ENCODE peak calls at places on chromosomes 6 and 20, in nine cellular contexts. U, G, K, D, P, Z, A, B and Y are unnamed samples.
A peak's percentile ranks its signal among the peaks of the same experiment; 100 is the strongest.

GRCh38 chr6:99241905-99242534 is 107.5 kb downstream of the FAXC start:
- DNase-seq in U (peak; percentile 41), G (peak; percentile 18), K (peak; percentile 1), D (no peak), P (no peak), Z (peak; percentile 51), A (peak; percentile 40), B (peak; percentile 67), Y (peak; percentile 33)

GRCh38 chr6:137933696-137934095 is 66.6 kb downstream of the TNFAIP3 start:
- DNase-seq in U (no peak), G (peak; percentile 99), K (no peak), D (no peak), P (peak; percentile 13), Z (peak; percentile 79), A (no peak), B (peak; percentile 91), Y (peak; percentile 93)

GRCh38 chr6:52577022-52577777 is at the start of gene TRAM2:
- DNase-seq in U (peak; percentile 89), G (peak; percentile 73), K (peak; percentile 76), D (peak; percentile 96), P (peak; percentile 91), Z (peak; percentile 36), A (peak; percentile 72), B (peak; percentile 84), Y (peak; percentile 74)

GRCh38 chr20:23260181-23260840 is 90.3 kb upstream of the NXT1 start:
- DNase-seq in U (no peak), G (no peak), K (no peak), D (no peak), P (no peak), Z (no peak), A (no peak), B (no peak), Y (no peak)

GRCh38 chr6:137111296-137112066 is 62.0 kb downstream of the IL22RA2 start:
- DNase-seq in U (no peak), G (peak; percentile 5), K (no peak), D (no peak), P (no peak), Z (peak; percentile 16), A (no peak), B (peak; percentile 3), Y (peak; percentile 39)

GRCh38 chr6:134379086-134379485 is 61.2 kb upstream of the SGK1 start:
- DNase-seq in U (no peak), G (no peak), K (no peak), D (no peak), P (no peak), Z (peak; percentile 96), A (no peak), B (no peak), Y (no peak)

GRCh38 chr6:73942581-73942980 is 246.6 kb downstream of the CD109 start:
- DNase-seq in U (no peak), G (peak; percentile 18), K (peak; percentile 17), D (no peak), P (no peak), Z (peak; percentile 31), A (peak; percentile 15), B (peak; percentile 20), Y (peak; percentile 77)

GRCh38 chr6:159959976-159960384 is 8.9 kb upstream of the IGF2R start:
- DNase-seq in U (no peak), G (peak; percentile 84), K (no peak), D (no peak), P (peak; percentile 65), Z (no peak), A (no peak), B (peak; percentile 53), Y (peak; percentile 68)

GRCh38 chr6:77470983-77471382 is 7.7 kb upstream of the HTR1B start:
- DNase-seq in U (no peak), G (no peak), K (no peak), D (no peak), P (no peak), Z (peak; percentile 77), A (no peak), B (peak; percentile 56), Y (no peak)

GRCh38 chr6:22025468-22026159 is 271.2 kb downstream of the PRL start:
- DNase-seq in U (peak; percentile 97), G (peak; percentile 96), K (no peak), D (no peak), P (peak; percentile 12), Z (peak; percentile 62), A (peak; percentile 73), B (peak; percentile 80), Y (peak; percentile 64)

GRCh38 chr6:38364127-38364526 is 275.6 kb downstream of the BTBD9 start:
- DNase-seq in U (no peak), G (peak; percentile 11), K (no peak), D (no peak), P (no peak), Z (no peak), A (no peak), B (no peak), Y (no peak)

GRCh38 chr6:75103411-75103810 is 102.4 kb downstream of the COL12A1 start:
- DNase-seq in U (no peak), G (no peak), K (no peak), D (no peak), P (no peak), Z (no peak), A (no peak), B (no peak), Y (no peak)

DNA sequence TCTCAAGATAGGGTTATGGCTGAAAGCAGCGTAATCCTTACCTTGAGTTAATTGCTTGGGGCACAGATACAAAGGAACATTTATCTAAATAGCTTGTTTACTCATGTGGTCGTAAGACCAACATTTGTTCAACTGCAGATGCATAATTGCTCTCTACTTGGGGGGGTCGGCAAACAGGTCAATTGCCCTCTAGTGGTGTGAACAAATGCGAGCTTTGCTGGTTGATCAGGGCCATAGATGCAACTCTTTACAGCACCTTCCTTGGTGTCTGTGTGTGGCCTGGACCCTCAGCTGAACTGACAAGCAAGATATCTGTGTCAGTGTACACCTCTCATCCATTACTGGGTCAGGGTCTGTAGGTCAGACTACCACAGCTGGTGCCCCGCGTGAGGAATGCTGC is 24.1 kb downstream of the HLA-DPA1 start:
- DNase-seq in U (peak; percentile 11), G (no peak), K (no peak), D (no peak), P (no peak), Z (no peak), A (no peak), B (no peak), Y (peak; percentile 2)
- TF ChIP-seq CTCF in U (peak; percentile 56), G (peak; percentile 17), K (no peak), D (no peak), P (no peak), Z (no peak), A (no peak), B (peak; percentile 39), Y (peak; percentile 26)

GRCh38 chr6:34671801-34672656 is 24.5 kb downstream of the ILRUN start:
- DNase-seq in U (peak; percentile 89), G (peak; percentile 68), K (no peak), D (peak; percentile 89), P (no peak), Z (peak; percentile 80), A (no peak), B (peak; percentile 33), Y (peak; percentile 84)
- H3K4me3 ChIP-seq in U (no peak overlapping the region), G (no peak overlapping the region), K (no peak overlapping the region), D (no peak overlapping the region), P (no peak overlapping the region), Z (no peak overlapping the region), A (no peak overlapping the region), B (no peak overlapping the region), Y (no peak overlapping the region)

GRCh38 chr6:110877154-110877564 is 2.6 kb downstream of the AMD1 start:
- DNase-seq in U (no peak), G (peak; percentile 21), K (peak; percentile 72), D (no peak), P (no peak), Z (peak; percentile 17), A (no peak), B (peak; percentile 29), Y (no peak)

GRCh38 chr6:110880651-110881050 is 6.1 kb downstream of the AMD1 start:
- DNase-seq in U (no peak), G (no peak), K (no peak), D (no peak), P (no peak), Z (no peak), A (no peak), B (no peak), Y (no peak)

GRCh38 chr6:110876170-110876773 is 1.7 kb downstream of the AMD1 start:
- DNase-seq in U (peak; percentile 90), G (peak; percentile 92), K (peak; percentile 78), D (peak; percentile 94), P (peak; percentile 89), Z (peak; percentile 78), A (peak; percentile 85), B (peak; percentile 88), Y (peak; percentile 87)

GRCh38 chr6:110877569-110877968 is 3.0 kb downstream of the AMD1 start:
- DNase-seq in U (no peak), G (no peak), K (no peak), D (no peak), P (no peak), Z (no peak), A (no peak), B (no peak), Y (no peak)

GRCh38 chr6:110878751-110879539 is 4.4 kb downstream of the AMD1 start:
- DNase-seq in U (peak; percentile 67), G (peak; percentile 59), K (no peak), D (no peak), P (no peak), Z (peak; percentile 30), A (peak; percentile 48), B (peak; percentile 67), Y (peak; percentile 53)
- TF ChIP-seq CTCF in U (peak; percentile 78), G (peak; percentile 72), K (peak; percentile 67), D (peak; percentile 20), P (peak; percentile 44), Z (peak; percentile 47), A (peak; percentile 48), B (peak; percentile 81), Y (peak; percentile 65)

DNA sequence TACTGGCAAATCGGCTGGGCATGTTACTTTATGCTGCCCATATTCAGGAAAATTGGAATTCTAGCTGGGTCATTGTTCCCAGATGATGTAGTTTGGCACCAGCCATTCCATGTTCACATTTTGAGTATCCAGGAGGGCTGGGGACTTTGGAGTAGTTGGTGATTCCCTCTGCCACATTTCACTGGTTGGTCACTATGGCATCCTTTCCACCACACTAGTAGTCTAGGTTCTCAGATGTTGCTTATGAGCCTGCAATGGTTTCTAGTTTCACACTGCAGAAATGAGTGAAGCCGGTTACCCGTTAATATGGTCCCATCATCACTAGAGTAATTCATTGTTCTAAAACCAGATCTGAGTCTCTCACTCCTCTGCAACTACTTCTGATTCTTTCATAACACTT is 4.6 kb downstream of the PTPN1 start:
- DNase-seq in U (no peak), G (no peak), K (no peak), D (no peak), P (no peak), Z (no peak), A (no peak), B (no peak), Y (no peak)
- H3K4me3 ChIP-seq in U (no peak overlapping the region), G (no peak overlapping the region), K (no peak overlapping the region), D (no peak overlapping the region), P (no peak overlapping the region), Z (no peak overlapping the region), A (no peak overlapping the region), B (peak overlapping the region; percentile 3), Y (no peak overlapping the region)